ENCODE peak calls at places on chromosomes 16 and 17, in seven cellular contexts. J is neural progenitor cell, T is SK-N-SH, I is small intestine, B is aorta, L is endothelial cell of umbilical vein, C is cardiac muscle cell. R is an unnamed sample. For H3K4me1, the result is how much of the 10 kb centered on the place peaks cover.

GRCh38 chr17:47280072-47280811 is 26.6 kb downstream of the ITGB3 start:
- DNase-seq in J (no peak), T (no peak), I (no peak), B (no peak), L (no peak), C (no peak), R (no peak)

GRCh38 chr17:77491921-77492445 is 351.2 kb downstream of the SEC14L1 start:
- DNase-seq in J (no peak), T (no peak), I (no peak), B (peak), L (no peak), C (no peak), R (no peak)

GRCh38 chr17:13647551-13647950 is 45.8 kb upstream of the HS3ST3A1 start:
- DNase-seq in J (no peak), T (no peak), I (no peak), B (no peak), L (no peak), C (no peak), R (no peak)

GRCh38 chr17:36136031-36136430 is 32.4 kb downstream of the CCL4 start:
- DNase-seq in J (no peak), T (no peak), I (peak), B (no peak), L (no peak), C (no peak), R (no peak)

GRCh38 chr16:72983728-72984350 is 64.1 kb downstream of the ZFHX3 start:
- DNase-seq in J (no peak), T (no peak), I (peak), B (no peak), L (no peak), C (no peak), R (no peak)

GRCh38 chr17:47999612-48000011 is 28.7 kb downstream of the CDK5RAP3 start:
- DNase-seq in J (no peak), T (no peak), I (peak), B (no peak), L (peak), C (no peak), R (no peak)

GRCh38 chr17:62700964-62701705 is 73.7 kb downstream of the MRC2 start:
- DNase-seq in J (no peak), T (no peak), I (no peak), B (no peak), L (no peak), C (no peak), R (no peak)

GRCh38 chr17:41003926-41004325 is 4.2 kb upstream of the KRTAP3-2 start:
- DNase-seq in J (no peak), T (no peak), I (no peak), B (no peak), L (no peak), C (no peak), R (no peak)

GRCh38 chr17:33647976-33648375 is 354.9 kb upstream of the ASIC2 start:
- DNase-seq in J (peak), T (peak), I (peak), B (no peak), L (no peak), C (peak), R (no peak)

GRCh38 chr17:80984749-80985148 is 6.9 kb upstream of the CHMP6 start:
- DNase-seq in J (peak), T (no peak), I (peak), B (no peak), L (no peak), C (peak), R (peak)

GRCh38 chr17:4597975-4598374 is 13.6 kb downstream of the SMTNL2 start:
- DNase-seq in J (no peak), T (peak), I (no peak), B (peak), L (no peak), C (no peak), R (no peak)

GRCh38 chr16:23254338-23254737 is 47.8 kb upstream of the SCNN1B start:
- DNase-seq in J (peak), T (no peak), I (no peak), B (no peak), L (no peak), C (peak), R (peak)

GRCh38 chr17:78322327-78322857 is 37.5 kb downstream of the SOCS3 start:
- DNase-seq in J (no peak), T (no peak), I (no peak), B (no peak), L (no peak), C (no peak), R (no peak)

GRCh38 chr16:53084141-53084541 is 29.4 kb downstream of the CHD9 start:
- DNase-seq in J (no peak), T (no peak), I (no peak), B (no peak), L (no peak), C (no peak), R (no peak)

GRCh38 chr16:3591991-3592390 is 14.8 kb upstream of the NLRC3 start:
- DNase-seq in J (no peak), T (no peak), I (no peak), B (no peak), L (no peak), C (no peak), R (no peak)

GRCh38 chr16:55908641-55909040 is 33.5 kb upstream of the CES5A start:
- DNase-seq in J (no peak), T (no peak), I (no peak), B (no peak), L (no peak), C (no peak), R (no peak)
- H3K4me1 ChIP-seq in J (under half), T (under half), I (under half), B (under half), L (under half), C (under half), R (under half)

GRCh38 chr16:19143241-19143640 is 24.8 kb upstream of the SYT17 start:
- DNase-seq in J (no peak), T (peak), I (no peak), B (no peak), L (no peak), C (no peak), R (no peak)
- H3K4me1 ChIP-seq in J (under half), T (under half), I (under half), B (under half), L (under half), C (under half), R (under half)

GRCh38 chr17:59785091-59785799 is 77.8 kb downstream of the VMP1 start:
- DNase-seq in J (no peak), T (no peak), I (no peak), B (no peak), L (peak), C (no peak), R (no peak)
- H3K4me1 ChIP-seq in J (under half), T (under half), I (under half), B (under half), L (half or more), C (half or more), R (half or more)

DNA sequence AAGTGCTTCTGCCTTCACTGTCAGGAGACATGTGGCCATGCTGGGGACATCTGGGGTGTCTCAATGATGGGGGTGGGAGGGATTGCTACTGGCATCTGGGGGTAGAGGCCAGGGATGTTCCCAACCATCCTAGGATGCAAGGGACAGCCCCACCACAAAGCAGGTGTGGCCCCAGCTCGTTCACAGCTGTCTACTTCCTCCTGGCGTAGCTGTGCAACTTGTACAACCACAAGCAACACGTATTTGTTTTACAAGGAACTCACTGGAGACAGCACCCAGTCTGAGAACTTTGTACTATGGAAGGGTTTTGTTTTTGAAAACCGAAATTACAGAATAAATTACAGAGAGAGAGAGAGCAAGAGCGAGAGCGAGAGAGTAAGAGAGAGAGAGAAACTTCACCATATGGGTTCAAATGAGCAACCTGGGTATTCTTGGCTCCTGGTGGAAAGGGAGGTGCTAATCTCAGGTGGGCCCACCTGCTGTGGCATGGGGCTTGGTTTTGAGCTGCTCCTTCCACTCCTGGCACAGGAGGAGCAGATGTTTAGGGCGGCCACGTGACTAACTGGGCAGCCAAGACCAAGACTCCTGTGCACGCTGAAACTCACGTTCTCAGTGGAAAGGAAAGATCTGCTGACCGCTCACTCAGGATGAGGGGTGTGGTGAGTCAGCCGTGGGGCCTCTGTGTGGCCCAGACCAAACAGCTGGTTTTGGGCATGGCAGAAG is 17.5 kb upstream of the TNFRSF13B start:
- DNase-seq in J (no peak), T (no peak), I (peak), B (no peak), L (no peak), C (no peak), R (no peak)
- H3K4me1 ChIP-seq in J (under half), T (under half), I (under half), B (under half), L (under half), C (under half), R (under half)

GRCh38 chr17:57677301-57677700 is 67.8 kb downstream of the CCDC182 start:
- DNase-seq in J (no peak), T (no peak), I (no peak), B (no peak), L (no peak), C (no peak), R (no peak)
- H3K4me1 ChIP-seq in J (under half), T (under half), I (under half), B (under half), L (under half), C (under half), R (under half)

GRCh38 chr17:29687601-29688000 is 64.9 kb upstream of the CORO6 start:
- DNase-seq in J (no peak), T (no peak), I (peak), B (no peak), L (peak), C (no peak), R (no peak)
- H3K4me1 ChIP-seq in J (under half), T (under half), I (under half), B (under half), L (under half), C (under half), R (under half)

GRCh38 chr17:31908386-31908785 is 6.9 kb upstream of the UTP6 start:
- DNase-seq in J (no peak), T (no peak), I (no peak), B (no peak), L (no peak), C (no peak), R (no peak)
- H3K4me1 ChIP-seq in J (under half), T (under half), I (under half), B (under half), L (under half), C (under half), R (under half)

DNA sequence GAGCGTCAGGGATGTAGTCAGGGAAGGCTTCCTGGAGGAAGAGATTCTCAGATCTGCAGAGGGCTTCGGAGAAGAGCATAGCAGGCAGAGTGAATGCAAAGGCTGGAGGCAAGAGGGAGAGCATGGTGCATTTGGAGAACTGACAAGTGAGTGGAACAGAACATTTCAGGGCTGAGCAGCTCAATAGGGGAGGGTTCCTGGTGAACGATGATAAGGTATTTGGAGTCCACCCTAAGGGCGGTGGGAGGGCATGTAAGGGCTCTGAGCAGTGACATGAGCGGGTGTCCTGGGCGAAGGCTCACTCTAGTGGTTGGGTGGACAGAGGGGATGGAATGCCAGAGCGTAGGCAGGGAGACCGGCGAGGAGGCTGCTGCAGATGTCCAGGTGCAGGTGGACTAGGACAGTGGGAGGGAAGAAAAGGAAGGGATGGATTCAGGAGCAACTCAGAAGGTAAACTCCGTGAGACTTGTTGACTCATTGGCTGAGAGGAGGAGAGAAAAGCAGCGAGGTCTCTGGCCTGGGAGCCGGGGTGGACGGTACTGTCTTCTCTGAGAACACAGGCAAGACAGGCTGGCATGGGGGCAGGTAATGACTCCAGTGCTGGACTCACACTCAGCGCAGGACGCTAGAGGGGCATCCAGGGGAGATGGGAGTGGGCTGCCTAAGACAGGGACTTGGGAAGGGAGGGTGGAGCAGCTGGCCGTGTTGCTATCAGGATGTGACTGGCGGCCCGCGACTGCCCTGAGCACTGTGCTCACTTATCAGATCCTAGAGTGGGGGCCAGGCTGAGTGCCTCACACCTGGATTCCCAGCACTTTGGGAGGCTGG is 1.4 kb upstream of the PITPNA start:
- DNase-seq in J (no peak), T (no peak), I (no peak), B (no peak), L (no peak), C (no peak), R (no peak)
- H3K4me1 ChIP-seq in J (under half), T (under half), I (under half), B (under half), L (under half), C (under half), R (under half)

DNA sequence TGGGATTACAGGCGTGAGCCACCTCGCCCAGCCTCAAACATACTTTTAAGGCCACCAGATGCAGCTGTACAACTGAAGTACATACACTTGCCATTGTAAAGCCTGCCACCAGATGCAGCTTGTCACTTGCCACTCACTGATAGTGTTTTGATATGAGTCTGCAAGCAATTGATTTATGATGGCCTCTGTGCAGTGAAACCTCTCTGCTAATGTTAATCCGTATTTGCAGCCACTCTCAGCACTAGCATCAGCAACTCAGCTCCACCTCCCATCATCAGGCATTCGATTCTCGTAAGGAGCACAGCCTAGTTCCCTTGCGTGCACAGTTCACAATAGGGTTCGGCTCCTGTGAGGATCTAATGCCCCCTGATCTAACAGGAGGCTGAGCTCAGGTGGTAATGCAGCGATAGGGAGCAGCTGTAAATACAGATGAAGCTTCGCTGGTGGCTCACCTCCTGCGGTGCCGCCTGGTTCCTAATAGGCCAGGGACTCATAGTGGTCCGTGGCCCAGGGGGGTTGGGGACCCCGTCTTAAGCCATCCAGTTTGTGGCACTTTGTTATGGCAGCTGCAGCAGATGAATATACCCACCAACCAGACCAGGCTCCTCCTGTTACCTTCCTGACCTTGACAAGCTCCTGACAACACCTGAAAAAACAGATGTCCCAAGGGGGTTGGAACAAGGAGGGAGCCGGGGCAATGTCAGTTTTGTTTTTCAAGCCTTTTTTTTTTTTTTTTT is 1.3 kb upstream of the HERPUD1 start:
- DNase-seq in J (peak), T (no peak), I (peak), B (no peak), L (no peak), C (no peak), R (no peak)
- H3K4me1 ChIP-seq in J (under half), T (under half), I (under half), B (under half), L (under half), C (under half), R (under half)